ENCODE peak calls at places on chromosome 22, in nine cellular contexts. L is colonic mucosa; O is Peyer's patch; B is heart right ventricle; P is left ventricle myocardium inferior; Q is body of pancreas; G is kidney; R is CD8-positive, alpha-beta T cell; C is H9. W is an unnamed sample. For H3K9me3, the result is how much of the 10 kb centered on the place peaks cover.

GRCh38 chr22:25081409-25081824 is 118.2 kb upstream of the CRYBB3 start:
- DNase-seq in G (no peak), C (no peak), P (no peak), Q (peak), B (no peak), R (peak), O (no peak), L (peak), W (peak)

GRCh38 chr22:24601217-24602104 is 1.5 kb upstream of the GGT1 start:
- DNase-seq in R (no peak), C (no peak), O (peak), B (no peak), G (peak), P (peak), L (peak), Q (peak), W (no peak)

GRCh38 chr22:17314472-17314871 is 54.8 kb upstream of the CECR2 start:
- DNase-seq in Q (no peak), B (no peak), P (no peak), R (no peak), G (no peak), C (no peak), O (no peak), L (no peak), W (no peak)

GRCh38 chr22:37569921-37570660 is 9.8 kb downstream of the LGALS2 start:
- DNase-seq in R (no peak), G (no peak), C (peak), Q (peak), O (peak), P (no peak), L (peak), B (no peak), W (peak)

GRCh38 chr22:28889625-28890024 is 6.3 kb downstream of the ZNRF3 start:
- DNase-seq in Q (no peak), O (no peak), P (no peak), L (no peak), G (no peak), R (no peak), C (no peak), B (no peak), W (no peak)

GRCh38 chr22:27651486-27651885 is 150.1 kb downstream of the MN1 start:
- DNase-seq in Q (no peak), R (no peak), C (no peak), B (peak), G (no peak), P (peak), O (no peak), L (no peak), W (no peak)

GRCh38 chr22:29470159-29470855 is 9.7 kb upstream of the NEFH start:
- DNase-seq in R (peak), B (peak), Q (peak), G (peak), P (peak), C (peak), O (peak), L (peak), W (no peak)

GRCh38 chr22:45101828-45102227 is 61.9 kb upstream of the NUP50 start:
- DNase-seq in O (no peak), R (peak), P (peak), Q (no peak), G (no peak), L (peak), C (peak), B (peak), W (peak)

GRCh38 chr22:27791494-27792241 is 9.9 kb downstream of the MN1 start:
- DNase-seq in O (no peak), P (no peak), C (no peak), Q (no peak), L (no peak), B (no peak), R (no peak), G (no peak), W (no peak)

GRCh38 chr22:28904211-28904808 is 20.9 kb downstream of the ZNRF3 start:
- DNase-seq in G (no peak), C (no peak), B (no peak), O (no peak), L (no peak), Q (no peak), R (no peak), P (no peak), W (no peak)

GRCh38 chr22:47164514-47165337 is 402.3 kb downstream of the TBC1D22A start:
- DNase-seq in B (no peak), O (peak), L (no peak), G (peak), P (no peak), R (no peak), Q (peak), C (peak), W (no peak)

GRCh38 chr22:41290262-41291221 is 4.6 kb upstream of the RANGAP1 start:
- DNase-seq in L (no peak), R (no peak), O (no peak), B (no peak), C (peak), G (no peak), P (no peak), Q (peak), W (peak)

GRCh38 chr22:21657361-21658118 is 8.3 kb upstream of the PPIL2 start:
- DNase-seq in C (peak), R (peak), P (peak), O (peak), L (peak), B (peak), G (peak), Q (peak), W (peak)

GRCh38 chr22:48647606-48648515 is 1179.8 kb downstream of the BRD1 start:
- DNase-seq in R (no peak), P (no peak), L (no peak), C (no peak), Q (no peak), G (peak), B (no peak), O (no peak), W (no peak)

GRCh38 chr22:48647051-48647450 is 1180.6 kb downstream of the BRD1 start:
- DNase-seq in Q (no peak), P (no peak), G (no peak), O (no peak), L (no peak), C (no peak), R (no peak), B (no peak), W (no peak)

GRCh38 chr22:48649466-48649865 is 1178.2 kb downstream of the BRD1 start:
- DNase-seq in L (no peak), C (no peak), Q (no peak), P (no peak), G (no peak), O (no peak), R (no peak), B (no peak), W (no peak)

GRCh38 chr22:48650323-48651035 is 1177.2 kb downstream of the BRD1 start:
- DNase-seq in B (no peak), O (no peak), P (no peak), L (no peak), G (no peak), C (no peak), R (no peak), Q (no peak), W (no peak)

DNA sequence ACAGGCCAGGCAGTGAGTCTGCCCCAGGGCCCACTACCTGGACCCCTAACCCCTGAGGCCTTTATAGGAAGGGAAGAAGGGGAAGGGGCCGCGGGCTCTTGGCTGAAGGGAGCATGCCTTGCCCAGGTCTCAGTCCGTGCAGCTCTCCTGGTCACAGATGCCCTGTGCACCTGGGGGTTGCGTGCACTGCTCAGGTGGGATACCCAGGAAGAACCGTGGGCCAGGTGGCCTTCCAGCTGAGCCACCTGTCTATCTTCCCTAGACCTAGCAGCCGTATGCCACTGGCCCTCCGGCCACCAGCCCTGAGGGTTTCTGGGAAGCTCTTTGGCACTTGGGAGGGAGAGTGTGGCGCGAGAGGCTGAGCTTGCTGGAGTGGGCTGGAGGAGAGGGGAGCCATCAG is 1178.6 kb downstream of the BRD1 start:
- DNase-seq in G (no peak), P (no peak), R (no peak), O (no peak), B (no peak), C (no peak), Q (no peak), L (no peak), W (no peak)
- H3K9me3 ChIP-seq in G (under half), P (under half), R (under half), O (under half), B (under half), C (under half), Q (under half), L (under half), W (under half)

GRCh38 chr22:42805016-42805997 is 51.8 kb downstream of the ARFGAP3 start:
- DNase-seq in G (peak), O (no peak), P (peak), L (peak), Q (peak), R (no peak), C (peak), B (no peak), W (no peak)

GRCh38 chr22:42808516-42808915 is 48.6 kb downstream of the ARFGAP3 start:
- DNase-seq in Q (peak), G (no peak), L (no peak), P (no peak), R (no peak), B (no peak), C (no peak), O (no peak), W (no peak)

GRCh38 chr22:42807185-42807584 is 49.9 kb downstream of the ARFGAP3 start:
- DNase-seq in O (no peak), B (no peak), L (no peak), G (no peak), P (no peak), R (no peak), Q (peak), C (no peak), W (no peak)

GRCh38 chr22:42803454-42803853 is 53.6 kb downstream of the ARFGAP3 start:
- DNase-seq in Q (peak), O (no peak), P (peak), R (no peak), G (no peak), L (no peak), C (peak), B (peak), W (no peak)

GRCh38 chr22:42805998-42806481 is 51.0 kb downstream of the ARFGAP3 start:
- DNase-seq in R (no peak), Q (peak), L (no peak), C (peak), P (no peak), G (no peak), O (no peak), B (no peak), W (no peak)
- H3K27ac ChIP-seq in R (no peak), Q (peak), L (peak), C (no peak), P (peak), G (peak), O (peak), B (peak), W (no peak)

GRCh38 chr22:31618471-31619176 is 43.4 kb downstream of the PISD start:
- DNase-seq in R (no peak), C (no peak), B (no peak), O (no peak), G (no peak), L (no peak), Q (no peak), P (no peak), W (no peak)
- TF ChIP-seq CTCF in R (no peak), C (peak), B (no peak), O (no peak), G (no peak), L (no peak), Q (no peak), P (no peak), W (no peak)

GRCh38 chr22:49561338-49561737 is 266.3 kb downstream of the BRD1 start:
- DNase-seq in C (no peak), O (no peak), Q (no peak), L (no peak), B (no peak), G (no peak), R (no peak), P (no peak), W (no peak)
- H3K9me3 ChIP-seq in C (under half), O (under half), Q (under half), L (under half), B (under half), G (under half), R (under half), P (under half), W (under half)

GRCh38 chr22:19843857-19844422 is 10.7 kb downstream of the GNB1L start:
- DNase-seq in Q (no peak), P (no peak), R (no peak), L (no peak), C (no peak), B (no peak), G (peak), O (no peak), W (no peak)

GRCh38 chr22:19842386-19843106 is 12.1 kb downstream of the GNB1L start:
- DNase-seq in B (no peak), Q (no peak), G (no peak), O (no peak), C (no peak), P (no peak), R (no peak), L (no peak), W (no peak)

GRCh38 chr22:19841641-19842385 is 12.9 kb downstream of the GNB1L start:
- DNase-seq in P (no peak), G (no peak), Q (no peak), B (no peak), R (no peak), O (no peak), C (no peak), L (no peak), W (no peak)

GRCh38 chr22:19844423-19845368 is 10.0 kb downstream of the GNB1L start:
- DNase-seq in L (peak), R (no peak), O (no peak), P (peak), G (peak), Q (no peak), C (no peak), B (peak), W (peak)

GRCh38 chr22:19843107-19843856 is 11.4 kb downstream of the GNB1L start:
- DNase-seq in R (no peak), G (peak), L (peak), P (no peak), Q (no peak), O (no peak), B (no peak), C (no peak), W (no peak)
- H3K27ac ChIP-seq in R (no peak), G (no peak), L (no peak), P (no peak), Q (no peak), O (no peak), B (no peak), C (no peak), W (no peak)

GRCh38 chr22:50445071-50445879 is 29.6 kb downstream of the SBF1 start:
- DNase-seq in Q (no peak), L (no peak), B (no peak), R (peak), G (peak), P (no peak), O (no peak), C (no peak), W (no peak)

GRCh38 chr22:50446708-50447575 is 27.9 kb downstream of the SBF1 start:
- DNase-seq in B (no peak), L (no peak), C (no peak), P (no peak), R (no peak), Q (no peak), O (no peak), G (peak), W (no peak)

GRCh38 chr22:50447576-50448551 is 27.0 kb downstream of the SBF1 start:
- DNase-seq in P (no peak), C (no peak), O (no peak), B (no peak), R (no peak), Q (no peak), G (peak), L (no peak), W (no peak)

GRCh38 chr22:50444663-50445062 is 30.2 kb downstream of the SBF1 start:
- DNase-seq in B (no peak), L (peak), Q (no peak), O (peak), G (peak), C (no peak), R (peak), P (no peak), W (peak)

DNA sequence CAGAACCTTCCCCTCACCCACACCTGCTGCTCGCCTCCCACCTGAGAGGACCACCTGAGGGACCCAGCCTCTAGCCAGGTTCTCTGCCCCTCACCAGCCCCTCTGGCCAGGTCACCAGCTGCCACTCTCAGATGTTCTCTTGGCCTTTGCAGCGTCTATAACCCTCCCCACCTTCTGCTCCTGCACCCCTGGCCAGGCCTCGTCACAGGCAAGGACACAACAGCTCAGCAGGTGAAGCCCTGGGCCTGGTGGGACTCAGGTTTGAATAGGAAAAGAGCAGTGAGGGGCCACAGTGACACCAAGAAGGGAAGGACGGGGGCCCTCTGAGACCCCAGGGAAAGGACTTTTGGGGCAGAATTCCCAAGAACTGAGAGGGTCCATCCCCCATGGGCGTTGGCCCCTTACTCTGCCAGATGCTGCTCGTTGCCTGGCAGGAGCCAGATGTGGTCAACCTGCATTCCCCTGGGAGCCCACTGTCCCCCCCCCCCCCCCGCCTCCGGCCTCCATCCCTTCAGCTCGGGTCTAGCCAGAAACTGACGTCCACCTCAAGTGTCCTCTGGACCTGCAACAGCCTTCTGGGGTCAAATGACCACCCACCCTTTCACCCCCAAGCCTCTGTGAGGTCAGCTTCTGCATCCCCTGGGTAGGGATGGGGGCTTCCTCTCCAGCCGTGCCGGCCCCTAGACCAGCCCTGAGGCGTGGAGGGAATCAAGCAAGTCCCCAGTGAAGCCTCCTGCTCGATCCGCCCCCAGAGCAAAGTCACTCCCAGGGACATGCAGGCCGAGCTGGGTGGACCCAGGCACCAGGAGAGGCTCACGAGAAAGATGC is 28.7 kb downstream of the SBF1 start:
- DNase-seq in L (no peak), G (peak), Q (no peak), C (no peak), R (no peak), P (no peak), O (no peak), B (no peak), W (no peak)
- TF ChIP-seq CTCF in L (no peak), G (no peak), Q (no peak), C (no peak), R (no peak), P (no peak), O (no peak), B (no peak), W (no peak)

W was measured in PC-3.